ENCODE peak calls at places on chromosomes 7 and 10, in four cellular contexts. R is uterus, W is A549, X is pancreas. G is an unnamed sample.

GRCh38 chr7:138151731-138152577 is 75.7 kb downstream of the AKR1D1 start:
- DNase-seq in R (no peak), W (no peak), X (no peak), G (no peak)

GRCh38 chr7:6387734-6388294 is 59.9 kb downstream of the DAGLB start:
- DNase-seq in R (no peak), W (no peak), X (no peak), G (no peak)

GRCh38 chr7:105581066-105581811 is at the start of gene EFCAB10:
- DNase-seq in R (no peak), W (peak), X (peak), G (peak)

GRCh38 chr7:83478601-83479000 is 170.3 kb downstream of the SEMA3E start:
- DNase-seq in R (no peak), W (no peak), X (no peak), G (no peak)

GRCh38 chr7:5217851-5218331 is 27.9 kb downstream of the WIPI2 start:
- DNase-seq in R (no peak), W (no peak), X (peak), G (no peak)

GRCh38 chr7:26865094-26865388 is 651 bp upstream of the SKAP2 start:
- DNase-seq in R (no peak), W (peak), X (peak), G (no peak)

GRCh38 chr10:94122247-94122646 is 128.5 kb downstream of the PLCE1 start:
- DNase-seq in R (no peak), W (no peak), X (no peak), G (no peak)

GRCh38 chr10:122688293-122688989 is 11.2 kb downstream of the C10orf120 start:
- DNase-seq in R (no peak), W (no peak), X (no peak), G (no peak)

GRCh38 chr7:106057962-106058901 is 53.9 kb downstream of the SYPL1 start:
- DNase-seq in R (no peak), W (no peak), X (no peak), G (no peak)

GRCh38 chr7:16908561-16908960 is 26.8 kb upstream of the AGR3 start:
- DNase-seq in R (no peak), W (no peak), X (no peak), G (no peak)

GRCh38 chr10:128097783-128098182 is 28.4 kb downstream of the MKI67 start:
- DNase-seq in R (no peak), W (no peak), X (no peak), G (no peak)

GRCh38 chr10:29028486-29028885 is 260.4 kb upstream of the LYZL1 start:
- DNase-seq in R (no peak), W (no peak), X (no peak), G (no peak)

GRCh38 chr10:50567384-50567783 is 56.4 kb downstream of the SGMS1 start:
- DNase-seq in R (no peak), W (no peak), X (no peak), G (no peak)

GRCh38 chr10:112375721-112376577 is 2.0 kb downstream of the ACSL5 start:
- DNase-seq in R (peak), W (no peak), X (no peak), G (no peak)

GRCh38 chr7:50397320-50397970 is 52.7 kb downstream of the FIGNL1 start:
- DNase-seq in R (no peak), W (no peak), X (no peak), G (peak)

GRCh38 chr7:50321678-50322077 is 17.2 kb downstream of the IKZF1 start:
- DNase-seq in R (no peak), W (no peak), X (no peak), G (peak)

GRCh38 chr7:12610899-12611298 is 40.4 kb downstream of the SCIN start:
- DNase-seq in R (no peak), W (no peak), X (no peak), G (no peak)

GRCh38 chr10:72665925-72666324 is 26.0 kb upstream of the MCU start:
- DNase-seq in R (no peak), W (no peak), X (no peak), G (no peak)

GRCh38 chr7:131786204-131786603 is 229.8 kb upstream of the PODXL start:
- DNase-seq in R (no peak), W (no peak), X (no peak), G (no peak)

GRCh38 chr7:24713850-24714675 is 43.2 kb downstream of the GSDME start:
- DNase-seq in R (no peak), W (no peak), X (no peak), G (no peak)

G was measured in T-helper 22 cell.